ENCODE peak calls at places on chromosome 18, in six cellular contexts. One of them, this sample, is unnamed.

GRCh38 chr18:39795350-39795749 is 2159.7 kb upstream of the PIK3C3 start:
- DNase-seq in K562: no peak
- DNase-seq in H1: no peak
- DNase-seq in HCT116: no peak
- DNase-seq in Panc1: no peak
- DNase-seq in SK-N-SH: no peak
- DNase-seq in this sample: no peak

GRCh38 chr18:69774831-69775230 is 172.8 kb downstream of the CD226 start:
- DNase-seq in SK-N-SH: no peak
- DNase-seq in K562: no peak
- DNase-seq in Panc1: no peak
- DNase-seq in H1: no peak
- DNase-seq in HCT116: no peak
- DNase-seq in this sample: no peak

GRCh38 chr18:77737412-77737811 is 487.8 kb downstream of the GALR1 start:
- DNase-seq in H1: no peak
- DNase-seq in HCT116: no peak
- DNase-seq in K562: no peak
- DNase-seq in Panc1: no peak
- DNase-seq in SK-N-SH: no peak
- DNase-seq in this sample: no peak

GRCh38 chr18:67731853-67732252 is 215.3 kb upstream of the DSEL start:
- DNase-seq in H1: no peak
- DNase-seq in K562: no peak
- DNase-seq in Panc1: peak; percentile 52
- DNase-seq in SK-N-SH: no peak
- DNase-seq in HCT116: no peak
- DNase-seq in this sample: no peak

GRCh38 chr18:11178951-11179549 is 29.7 kb upstream of the PIEZO2 start:
- DNase-seq in HCT116: no peak
- DNase-seq in Panc1: no peak
- DNase-seq in K562: no peak
- DNase-seq in SK-N-SH: no peak
- DNase-seq in H1: no peak
- DNase-seq in this sample: no peak

GRCh38 chr18:27412551-27412950 is 227.4 kb upstream of the CHST9 start:
- DNase-seq in Panc1: no peak
- DNase-seq in H1: no peak
- DNase-seq in SK-N-SH: no peak
- DNase-seq in HCT116: no peak
- DNase-seq in K562: no peak
- DNase-seq in this sample: no peak

GRCh38 chr18:70456376-70456775 is 167.5 kb downstream of the SOCS6 start:
- DNase-seq in Panc1: no peak
- DNase-seq in H1: no peak
- DNase-seq in HCT116: no peak
- DNase-seq in K562: no peak
- DNase-seq in SK-N-SH: no peak
- DNase-seq in this sample: no peak

GRCh38 chr18:76265375-76266225 is 229.4 kb downstream of the ZNF516 start:
- DNase-seq in Panc1: no peak
- DNase-seq in HCT116: no peak
- DNase-seq in H1: no peak
- DNase-seq in K562: no peak
- DNase-seq in SK-N-SH: no peak
- DNase-seq in this sample: no peak

GRCh38 chr18:38330573-38330972 is 765.0 kb upstream of the CELF4 start:
- DNase-seq in SK-N-SH: no peak
- DNase-seq in H1: no peak
- DNase-seq in Panc1: no peak
- DNase-seq in HCT116: no peak
- DNase-seq in K562: no peak
- DNase-seq in this sample: no peak

GRCh38 chr18:68763082-68763481 is 34.8 kb upstream of the CCDC102B start:
- DNase-seq in K562: no peak
- DNase-seq in HCT116: no peak
- DNase-seq in H1: no peak
- DNase-seq in SK-N-SH: no peak
- DNase-seq in Panc1: peak; percentile 10
- DNase-seq in this sample: no peak

GRCh38 chr18:34947711-34948125 is 93.5 kb upstream of the MAPRE2 start:
- DNase-seq in K562: no peak
- DNase-seq in Panc1: no peak
- DNase-seq in SK-N-SH: no peak
- DNase-seq in HCT116: no peak
- DNase-seq in H1: no peak
- DNase-seq in this sample: no peak

GRCh38 chr18:8073167-8073566 is 506.1 kb downstream of the PTPRM start:
- DNase-seq in K562: no peak
- DNase-seq in SK-N-SH: no peak
- DNase-seq in HCT116: no peak
- DNase-seq in H1: no peak
- DNase-seq in Panc1: no peak
- DNase-seq in this sample: no peak

GRCh38 chr18:25423267-25423666 is 71.3 kb upstream of the ZNF521 start:
- DNase-seq in SK-N-SH: no peak
- DNase-seq in H1: no peak
- DNase-seq in HCT116: no peak
- DNase-seq in K562: no peak
- DNase-seq in Panc1: no peak
- DNase-seq in this sample: no peak

GRCh38 chr18:50058731-50059130 is 136.2 kb downstream of the MYO5B start:
- DNase-seq in K562: no peak
- DNase-seq in Panc1: no peak
- DNase-seq in SK-N-SH: no peak
- DNase-seq in H1: no peak
- DNase-seq in HCT116: no peak
- DNase-seq in this sample: no peak

GRCh38 chr18:50065039-50065438 is 129.9 kb downstream of the MYO5B start:
- DNase-seq in Panc1: no peak
- DNase-seq in SK-N-SH: no peak
- DNase-seq in H1: no peak
- DNase-seq in K562: no peak
- DNase-seq in HCT116: no peak
- DNase-seq in this sample: no peak

GRCh38 chr18:50065527-50065926 is 129.4 kb downstream of the MYO5B start:
- DNase-seq in H1: no peak
- DNase-seq in HCT116: no peak
- DNase-seq in Panc1: no peak
- DNase-seq in SK-N-SH: no peak
- DNase-seq in K562: no peak
- DNase-seq in this sample: no peak

GRCh38 chr18:50060822-50061221 is 134.1 kb downstream of the MYO5B start:
- DNase-seq in HCT116: no peak
- DNase-seq in Panc1: no peak
- DNase-seq in SK-N-SH: no peak
- DNase-seq in H1: no peak
- DNase-seq in K562: no peak
- DNase-seq in this sample: no peak

DNA sequence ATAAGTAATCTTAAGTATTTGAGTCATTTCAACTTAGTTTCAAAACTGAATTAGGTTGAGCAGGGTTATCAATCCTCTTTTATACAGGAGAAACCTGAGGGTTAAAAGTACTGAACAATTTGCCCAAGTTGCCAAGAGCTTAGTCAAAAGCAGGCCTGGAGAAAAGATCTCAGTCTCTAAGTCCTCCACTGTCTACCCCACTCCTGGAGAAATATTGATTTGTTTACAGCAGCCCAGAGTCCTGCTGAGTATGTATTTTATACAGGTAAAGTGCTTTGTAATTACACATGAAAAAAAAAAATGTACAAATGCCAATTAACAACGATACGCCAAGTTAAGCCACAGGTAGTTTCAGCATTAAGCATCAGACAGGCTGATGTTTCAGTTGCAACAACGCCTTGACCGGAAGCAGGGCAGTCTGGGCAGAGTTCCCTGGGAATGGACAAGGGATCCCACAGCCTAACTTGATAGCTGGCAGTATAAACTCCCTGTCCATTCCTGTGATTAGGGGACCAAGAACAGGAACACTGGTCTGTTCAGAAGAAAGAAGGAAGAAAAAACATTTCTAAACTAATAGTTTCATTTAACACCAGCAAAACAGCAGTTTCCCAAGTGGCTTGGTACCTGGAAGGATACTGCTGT is 132.9 kb downstream of the MYO5B start:
- DNase-seq in K562: no peak
- DNase-seq in HCT116: no peak
- DNase-seq in H1: no peak
- DNase-seq in Panc1: no peak
- DNase-seq in SK-N-SH: no peak
- DNase-seq in this sample: no peak
- TF ChIP-seq SIN3A in K562: no peak
- TF ChIP-seq SIN3A in HCT116: no peak
- TF ChIP-seq SIN3A in H1: no peak
- TF ChIP-seq SIN3A in Panc1: no peak
- TF ChIP-seq SIN3A in SK-N-SH: no peak
- TF ChIP-seq SIN3A in this sample: no peak

GRCh38 chr18:79245517-79246001 is 150.2 kb upstream of the NFATC1 start:
- DNase-seq in SK-N-SH: no peak
- DNase-seq in HCT116: peak; percentile 83
- DNase-seq in K562: no peak
- DNase-seq in H1: no peak
- DNase-seq in Panc1: peak; percentile 96
- DNase-seq in this sample: no peak

GRCh38 chr18:79246309-79247108 is 149.2 kb upstream of the NFATC1 start:
- DNase-seq in K562: peak; percentile 67
- DNase-seq in SK-N-SH: peak; percentile 89
- DNase-seq in Panc1: peak; percentile 95
- DNase-seq in H1: peak; percentile 47
- DNase-seq in HCT116: peak; percentile 83
- DNase-seq in this sample: peak; percentile 30

GRCh38 chr18:79242246-79242645 is 153.5 kb upstream of the NFATC1 start:
- DNase-seq in SK-N-SH: no peak
- DNase-seq in Panc1: no peak
- DNase-seq in K562: no peak
- DNase-seq in H1: no peak
- DNase-seq in HCT116: no peak
- DNase-seq in this sample: no peak

DNA sequence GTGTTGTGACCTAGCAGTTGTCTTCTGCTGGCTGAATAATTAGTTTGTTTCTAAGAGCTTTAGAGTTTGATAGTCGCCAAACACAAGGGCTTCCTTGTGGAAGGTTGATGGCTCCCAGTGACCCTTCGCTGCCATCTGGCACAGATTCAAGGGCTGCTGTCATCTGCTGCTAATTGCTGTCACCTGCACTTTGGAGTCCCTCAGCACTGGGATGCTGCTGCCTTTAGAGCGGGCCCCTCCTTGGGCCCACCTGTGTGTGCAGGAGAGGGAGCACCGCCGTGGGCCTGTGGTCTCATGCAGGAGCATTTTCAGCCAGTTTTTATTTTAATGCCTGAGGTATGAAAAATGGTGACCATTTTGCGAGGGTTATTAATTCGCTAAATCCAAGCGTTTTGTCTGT is 154.0 kb upstream of the NFATC1 start:
- DNase-seq in K562: no peak
- DNase-seq in SK-N-SH: peak; percentile 59
- DNase-seq in H1: no peak
- DNase-seq in Panc1: no peak
- DNase-seq in HCT116: no peak
- DNase-seq in this sample: no peak
- TF ChIP-seq SIN3A in K562: no peak
- TF ChIP-seq SIN3A in SK-N-SH: no peak
- TF ChIP-seq SIN3A in H1: no peak
- TF ChIP-seq SIN3A in Panc1: no peak
- TF ChIP-seq SIN3A in HCT116: no peak
- TF ChIP-seq SIN3A in this sample: no peak

GRCh38 chr18:12397254-12397653 is 10.5 kb upstream of the PRELID3A start:
- DNase-seq in HCT116: no peak
- DNase-seq in SK-N-SH: no peak
- DNase-seq in H1: no peak
- DNase-seq in K562: no peak
- DNase-seq in Panc1: no peak
- DNase-seq in this sample: no peak
- TF ChIP-seq SIN3A in HCT116: no peak
- TF ChIP-seq SIN3A in SK-N-SH: no peak
- TF ChIP-seq SIN3A in H1: no peak
- TF ChIP-seq SIN3A in K562: no peak
- TF ChIP-seq SIN3A in Panc1: no peak
- TF ChIP-seq SIN3A in this sample: no peak

GRCh38 chr18:44818148-44818547 is 137.5 kb downstream of the SETBP1 start:
- DNase-seq in Panc1: no peak
- DNase-seq in SK-N-SH: no peak
- DNase-seq in K562: no peak
- DNase-seq in HCT116: no peak
- DNase-seq in H1: no peak
- DNase-seq in this sample: no peak

GRCh38 chr18:44818668-44819403 is 138.1 kb downstream of the SETBP1 start:
- DNase-seq in SK-N-SH: no peak
- DNase-seq in H1: no peak
- DNase-seq in Panc1: no peak
- DNase-seq in K562: no peak
- DNase-seq in HCT116: no peak
- DNase-seq in this sample: no peak

GRCh38 chr18:44821924-44822323 is 141.2 kb downstream of the SETBP1 start:
- DNase-seq in H1: no peak
- DNase-seq in K562: no peak
- DNase-seq in SK-N-SH: no peak
- DNase-seq in HCT116: no peak
- DNase-seq in Panc1: no peak
- DNase-seq in this sample: no peak

GRCh38 chr18:44823286-44823685 is 142.6 kb downstream of the SETBP1 start:
- DNase-seq in HCT116: no peak
- DNase-seq in K562: no peak
- DNase-seq in H1: no peak
- DNase-seq in Panc1: no peak
- DNase-seq in SK-N-SH: no peak
- DNase-seq in this sample: no peak

GRCh38 chr18:44819944-44820510 is 139.3 kb downstream of the SETBP1 start:
- DNase-seq in H1: no peak
- DNase-seq in K562: no peak
- DNase-seq in HCT116: no peak
- DNase-seq in SK-N-SH: no peak
- DNase-seq in Panc1: no peak
- DNase-seq in this sample: no peak
- TF ChIP-seq SIN3A in H1: no peak
- TF ChIP-seq SIN3A in K562: no peak
- TF ChIP-seq SIN3A in HCT116: no peak
- TF ChIP-seq SIN3A in SK-N-SH: no peak
- TF ChIP-seq SIN3A in Panc1: no peak
- TF ChIP-seq SIN3A in this sample: no peak